ENCODE peak calls at places on chromosomes 5 and 9, in seven cellular contexts. One of them, this sample, is unnamed.

GRCh38 chr9:106753155-106753671 is 109.8 kb upstream of the ZNF462 start:
- DNase-seq in NCI-H2171 treated with DMSO at 0.1 percent for 48 hours: no peak
- DNase-seq in stimulated activated CD8-positive, alpha-beta memory T cell treated with anti-CD3 and anti-CD28 coated beads, Interleukin-2, amount 100 ng/mL, for 48 hours: no peak
- DNase-seq in CD4-positive, CD25-positive, alpha-beta regulatory T cell: no peak
- DNase-seq in uterus: no peak
- DNase-seq in NCI-H1417: no peak
- DNase-seq in suprapubic skin: no peak
- DNase-seq in this sample: peak

GRCh38 chr9:127860779-127861178 is 6.3 kb upstream of the ENG start:
- DNase-seq in NCI-H2171 treated with DMSO at 0.1 percent for 48 hours: no peak
- DNase-seq in stimulated activated CD8-positive, alpha-beta memory T cell treated with anti-CD3 and anti-CD28 coated beads, Interleukin-2, amount 100 ng/mL, for 48 hours: no peak
- DNase-seq in CD4-positive, CD25-positive, alpha-beta regulatory T cell: no peak
- DNase-seq in uterus: no peak
- DNase-seq in NCI-H1417: no peak
- DNase-seq in suprapubic skin: no peak
- DNase-seq in this sample: no peak

GRCh38 chr5:132971483-132972435 is 8.3 kb upstream of the AFF4 start:
- DNase-seq in NCI-H2171 treated with DMSO at 0.1 percent for 48 hours: no peak
- DNase-seq in stimulated activated CD8-positive, alpha-beta memory T cell treated with anti-CD3 and anti-CD28 coated beads, Interleukin-2, amount 100 ng/mL, for 48 hours: no peak
- DNase-seq in CD4-positive, CD25-positive, alpha-beta regulatory T cell: no peak
- DNase-seq in uterus: no peak
- DNase-seq in NCI-H1417: no peak
- DNase-seq in suprapubic skin: no peak
- DNase-seq in this sample: peak

GRCh38 chr5:119343766-119344165 is 12.1 kb upstream of the TNFAIP8 start:
- DNase-seq in NCI-H2171 treated with DMSO at 0.1 percent for 48 hours: no peak
- DNase-seq in stimulated activated CD8-positive, alpha-beta memory T cell treated with anti-CD3 and anti-CD28 coated beads, Interleukin-2, amount 100 ng/mL, for 48 hours: no peak
- DNase-seq in CD4-positive, CD25-positive, alpha-beta regulatory T cell: no peak
- DNase-seq in uterus: no peak
- DNase-seq in NCI-H1417: no peak
- DNase-seq in suprapubic skin: no peak
- DNase-seq in this sample: no peak

GRCh38 chr5:139193928-139194327 is 4.2 kb downstream of the SIL1 start:
- DNase-seq in NCI-H2171 treated with DMSO at 0.1 percent for 48 hours: no peak
- DNase-seq in stimulated activated CD8-positive, alpha-beta memory T cell treated with anti-CD3 and anti-CD28 coated beads, Interleukin-2, amount 100 ng/mL, for 48 hours: no peak
- DNase-seq in CD4-positive, CD25-positive, alpha-beta regulatory T cell: no peak
- DNase-seq in uterus: no peak
- DNase-seq in NCI-H1417: no peak
- DNase-seq in suprapubic skin: no peak
- DNase-seq in this sample: no peak

GRCh38 chr5:151556808-151557207 is 34.3 kb downstream of the FAT2 start:
- DNase-seq in NCI-H2171 treated with DMSO at 0.1 percent for 48 hours: no peak
- DNase-seq in stimulated activated CD8-positive, alpha-beta memory T cell treated with anti-CD3 and anti-CD28 coated beads, Interleukin-2, amount 100 ng/mL, for 48 hours: no peak
- DNase-seq in CD4-positive, CD25-positive, alpha-beta regulatory T cell: no peak
- DNase-seq in uterus: no peak
- DNase-seq in NCI-H1417: no peak
- DNase-seq in suprapubic skin: no peak
- DNase-seq in this sample: no peak

GRCh38 chr5:122586351-122586750 is 188.5 kb upstream of the SNX2 start:
- DNase-seq in NCI-H2171 treated with DMSO at 0.1 percent for 48 hours: no peak
- DNase-seq in stimulated activated CD8-positive, alpha-beta memory T cell treated with anti-CD3 and anti-CD28 coated beads, Interleukin-2, amount 100 ng/mL, for 48 hours: no peak
- DNase-seq in CD4-positive, CD25-positive, alpha-beta regulatory T cell: no peak
- DNase-seq in uterus: no peak
- DNase-seq in NCI-H1417: no peak
- DNase-seq in suprapubic skin: no peak
- DNase-seq in this sample: peak

GRCh38 chr5:164504141-164504772 is 998.8 kb downstream of the MAT2B start:
- DNase-seq in NCI-H2171 treated with DMSO at 0.1 percent for 48 hours: peak
- DNase-seq in stimulated activated CD8-positive, alpha-beta memory T cell treated with anti-CD3 and anti-CD28 coated beads, Interleukin-2, amount 100 ng/mL, for 48 hours: no peak
- DNase-seq in CD4-positive, CD25-positive, alpha-beta regulatory T cell: no peak
- DNase-seq in uterus: no peak
- DNase-seq in NCI-H1417: peak
- DNase-seq in suprapubic skin: no peak
- DNase-seq in this sample: peak

GRCh38 chr5:20088361-20088760 is 100.4 kb upstream of the CDH18 start:
- DNase-seq in NCI-H2171 treated with DMSO at 0.1 percent for 48 hours: no peak
- DNase-seq in stimulated activated CD8-positive, alpha-beta memory T cell treated with anti-CD3 and anti-CD28 coated beads, Interleukin-2, amount 100 ng/mL, for 48 hours: no peak
- DNase-seq in CD4-positive, CD25-positive, alpha-beta regulatory T cell: no peak
- DNase-seq in uterus: no peak
- DNase-seq in NCI-H1417: no peak
- DNase-seq in suprapubic skin: no peak
- DNase-seq in this sample: no peak

GRCh38 chr5:78808380-78808779 is 159.8 kb upstream of the LHFPL2 start:
- DNase-seq in NCI-H2171 treated with DMSO at 0.1 percent for 48 hours: no peak
- DNase-seq in stimulated activated CD8-positive, alpha-beta memory T cell treated with anti-CD3 and anti-CD28 coated beads, Interleukin-2, amount 100 ng/mL, for 48 hours: no peak
- DNase-seq in CD4-positive, CD25-positive, alpha-beta regulatory T cell: no peak
- DNase-seq in uterus: no peak
- DNase-seq in NCI-H1417: no peak
- DNase-seq in suprapubic skin: no peak
- DNase-seq in this sample: no peak

GRCh38 chr5:157120102-157120501 is 11.3 kb upstream of the HAVCR2 start:
- DNase-seq in NCI-H2171 treated with DMSO at 0.1 percent for 48 hours: no peak
- DNase-seq in stimulated activated CD8-positive, alpha-beta memory T cell treated with anti-CD3 and anti-CD28 coated beads, Interleukin-2, amount 100 ng/mL, for 48 hours: no peak
- DNase-seq in CD4-positive, CD25-positive, alpha-beta regulatory T cell: no peak
- DNase-seq in uterus: no peak
- DNase-seq in NCI-H1417: no peak
- DNase-seq in suprapubic skin: no peak
- DNase-seq in this sample: no peak

GRCh38 chr5:368162-369084 is 46.9 kb downstream of the AHRR start:
- DNase-seq in NCI-H2171 treated with DMSO at 0.1 percent for 48 hours: no peak
- DNase-seq in stimulated activated CD8-positive, alpha-beta memory T cell treated with anti-CD3 and anti-CD28 coated beads, Interleukin-2, amount 100 ng/mL, for 48 hours: no peak
- DNase-seq in CD4-positive, CD25-positive, alpha-beta regulatory T cell: no peak
- DNase-seq in uterus: no peak
- DNase-seq in NCI-H1417: no peak
- DNase-seq in suprapubic skin: no peak
- DNase-seq in this sample: no peak

GRCh38 chr9:111898331-111899096 is 1.9 kb downstream of the UGCG start:
- DNase-seq in NCI-H2171 treated with DMSO at 0.1 percent for 48 hours: no peak
- DNase-seq in stimulated activated CD8-positive, alpha-beta memory T cell treated with anti-CD3 and anti-CD28 coated beads, Interleukin-2, amount 100 ng/mL, for 48 hours: no peak
- DNase-seq in CD4-positive, CD25-positive, alpha-beta regulatory T cell: no peak
- DNase-seq in uterus: no peak
- DNase-seq in NCI-H1417: no peak
- DNase-seq in suprapubic skin: no peak
- DNase-seq in this sample: peak

GRCh38 chr5:2417301-2417700 is 334.2 kb downstream of the IRX2 start:
- DNase-seq in NCI-H2171 treated with DMSO at 0.1 percent for 48 hours: no peak
- DNase-seq in stimulated activated CD8-positive, alpha-beta memory T cell treated with anti-CD3 and anti-CD28 coated beads, Interleukin-2, amount 100 ng/mL, for 48 hours: no peak
- DNase-seq in CD4-positive, CD25-positive, alpha-beta regulatory T cell: no peak
- DNase-seq in uterus: no peak
- DNase-seq in NCI-H1417: no peak
- DNase-seq in suprapubic skin: no peak
- DNase-seq in this sample: no peak

GRCh38 chr5:164934561-164934960 is 1429.1 kb downstream of the MAT2B start:
- DNase-seq in NCI-H2171 treated with DMSO at 0.1 percent for 48 hours: no peak
- DNase-seq in stimulated activated CD8-positive, alpha-beta memory T cell treated with anti-CD3 and anti-CD28 coated beads, Interleukin-2, amount 100 ng/mL, for 48 hours: no peak
- DNase-seq in CD4-positive, CD25-positive, alpha-beta regulatory T cell: no peak
- DNase-seq in uterus: no peak
- DNase-seq in NCI-H1417: no peak
- DNase-seq in suprapubic skin: no peak
- DNase-seq in this sample: no peak

GRCh38 chr9:33469891-33470290 is 3.8 kb downstream of the NOL6 start:
- DNase-seq in NCI-H2171 treated with DMSO at 0.1 percent for 48 hours: no peak
- DNase-seq in stimulated activated CD8-positive, alpha-beta memory T cell treated with anti-CD3 and anti-CD28 coated beads, Interleukin-2, amount 100 ng/mL, for 48 hours: no peak
- DNase-seq in CD4-positive, CD25-positive, alpha-beta regulatory T cell: no peak
- DNase-seq in uterus: no peak
- DNase-seq in NCI-H1417: no peak
- DNase-seq in suprapubic skin: no peak
- DNase-seq in this sample: no peak

GRCh38 chr5:93575466-93575865 is 5.6 kb downstream of the NR2F1-AS1 start:
- DNase-seq in NCI-H2171 treated with DMSO at 0.1 percent for 48 hours: no peak
- DNase-seq in stimulated activated CD8-positive, alpha-beta memory T cell treated with anti-CD3 and anti-CD28 coated beads, Interleukin-2, amount 100 ng/mL, for 48 hours: no peak
- DNase-seq in CD4-positive, CD25-positive, alpha-beta regulatory T cell: no peak
- DNase-seq in uterus: no peak
- DNase-seq in NCI-H1417: no peak
- DNase-seq in suprapubic skin: no peak
- DNase-seq in this sample: no peak

GRCh38 chr5:148996270-148996669 is 66.6 kb downstream of the SH3TC2 start:
- DNase-seq in NCI-H2171 treated with DMSO at 0.1 percent for 48 hours: no peak
- DNase-seq in stimulated activated CD8-positive, alpha-beta memory T cell treated with anti-CD3 and anti-CD28 coated beads, Interleukin-2, amount 100 ng/mL, for 48 hours: no peak
- DNase-seq in CD4-positive, CD25-positive, alpha-beta regulatory T cell: no peak
- DNase-seq in uterus: no peak
- DNase-seq in NCI-H1417: no peak
- DNase-seq in suprapubic skin: no peak
- DNase-seq in this sample: peak

GRCh38 chr9:124279531-124280175 is 21.9 kb downstream of the NEK6 start:
- DNase-seq in NCI-H2171 treated with DMSO at 0.1 percent for 48 hours: no peak
- DNase-seq in stimulated activated CD8-positive, alpha-beta memory T cell treated with anti-CD3 and anti-CD28 coated beads, Interleukin-2, amount 100 ng/mL, for 48 hours: no peak
- DNase-seq in CD4-positive, CD25-positive, alpha-beta regulatory T cell: no peak
- DNase-seq in uterus: no peak
- DNase-seq in NCI-H1417: no peak
- DNase-seq in suprapubic skin: no peak
- DNase-seq in this sample: peak

GRCh38 chr5:6484446-6484845 is 35.8 kb downstream of the UBE2QL1 start:
- DNase-seq in NCI-H2171 treated with DMSO at 0.1 percent for 48 hours: no peak
- DNase-seq in stimulated activated CD8-positive, alpha-beta memory T cell treated with anti-CD3 and anti-CD28 coated beads, Interleukin-2, amount 100 ng/mL, for 48 hours: no peak
- DNase-seq in CD4-positive, CD25-positive, alpha-beta regulatory T cell: no peak
- DNase-seq in uterus: no peak
- DNase-seq in NCI-H1417: no peak
- DNase-seq in suprapubic skin: no peak
- DNase-seq in this sample: no peak

GRCh38 chr9:14133394-14133793 is 180.5 kb downstream of the NFIB start:
- DNase-seq in NCI-H2171 treated with DMSO at 0.1 percent for 48 hours: no peak
- DNase-seq in stimulated activated CD8-positive, alpha-beta memory T cell treated with anti-CD3 and anti-CD28 coated beads, Interleukin-2, amount 100 ng/mL, for 48 hours: no peak
- DNase-seq in CD4-positive, CD25-positive, alpha-beta regulatory T cell: no peak
- DNase-seq in uterus: no peak
- DNase-seq in NCI-H1417: no peak
- DNase-seq in suprapubic skin: no peak
- DNase-seq in this sample: peak

GRCh38 chr5:5633579-5633978 is 211.1 kb downstream of the ICE1 start:
- DNase-seq in NCI-H2171 treated with DMSO at 0.1 percent for 48 hours: no peak
- DNase-seq in stimulated activated CD8-positive, alpha-beta memory T cell treated with anti-CD3 and anti-CD28 coated beads, Interleukin-2, amount 100 ng/mL, for 48 hours: no peak
- DNase-seq in CD4-positive, CD25-positive, alpha-beta regulatory T cell: no peak
- DNase-seq in uterus: no peak
- DNase-seq in NCI-H1417: no peak
- DNase-seq in suprapubic skin: no peak
- DNase-seq in this sample: no peak

GRCh38 chr9:23820731-23821399 is 5.2 kb downstream of the ELAVL2 start:
- DNase-seq in NCI-H2171 treated with DMSO at 0.1 percent for 48 hours: peak
- DNase-seq in stimulated activated CD8-positive, alpha-beta memory T cell treated with anti-CD3 and anti-CD28 coated beads, Interleukin-2, amount 100 ng/mL, for 48 hours: no peak
- DNase-seq in CD4-positive, CD25-positive, alpha-beta regulatory T cell: no peak
- DNase-seq in uterus: no peak
- DNase-seq in NCI-H1417: peak
- DNase-seq in suprapubic skin: no peak
- DNase-seq in this sample: no peak

GRCh38 chr5:157761690-157762611 is 18.4 kb downstream of the LSM11 start:
- DNase-seq in NCI-H2171 treated with DMSO at 0.1 percent for 48 hours: peak
- DNase-seq in stimulated activated CD8-positive, alpha-beta memory T cell treated with anti-CD3 and anti-CD28 coated beads, Interleukin-2, amount 100 ng/mL, for 48 hours: no peak
- DNase-seq in CD4-positive, CD25-positive, alpha-beta regulatory T cell: no peak
- DNase-seq in uterus: no peak
- DNase-seq in NCI-H1417: peak
- DNase-seq in suprapubic skin: no peak
- DNase-seq in this sample: peak

GRCh38 chr5:136642976-136643375 is 277.6 kb upstream of the TRPC7 start:
- DNase-seq in NCI-H2171 treated with DMSO at 0.1 percent for 48 hours: no peak
- DNase-seq in stimulated activated CD8-positive, alpha-beta memory T cell treated with anti-CD3 and anti-CD28 coated beads, Interleukin-2, amount 100 ng/mL, for 48 hours: no peak
- DNase-seq in CD4-positive, CD25-positive, alpha-beta regulatory T cell: no peak
- DNase-seq in uterus: no peak
- DNase-seq in NCI-H1417: no peak
- DNase-seq in suprapubic skin: no peak
- DNase-seq in this sample: no peak

GRCh38 chr5:16437974-16438373 is 27.6 kb downstream of the ZNF622 start:
- DNase-seq in NCI-H2171 treated with DMSO at 0.1 percent for 48 hours: peak
- DNase-seq in stimulated activated CD8-positive, alpha-beta memory T cell treated with anti-CD3 and anti-CD28 coated beads, Interleukin-2, amount 100 ng/mL, for 48 hours: no peak
- DNase-seq in CD4-positive, CD25-positive, alpha-beta regulatory T cell: no peak
- DNase-seq in uterus: no peak
- DNase-seq in NCI-H1417: no peak
- DNase-seq in suprapubic skin: no peak
- DNase-seq in this sample: peak

GRCh38 chr5:149162401-149163084 is 21.2 kb downstream of the ABLIM3 start:
- DNase-seq in NCI-H2171 treated with DMSO at 0.1 percent for 48 hours: no peak
- DNase-seq in stimulated activated CD8-positive, alpha-beta memory T cell treated with anti-CD3 and anti-CD28 coated beads, Interleukin-2, amount 100 ng/mL, for 48 hours: no peak
- DNase-seq in CD4-positive, CD25-positive, alpha-beta regulatory T cell: no peak
- DNase-seq in uterus: no peak
- DNase-seq in NCI-H1417: no peak
- DNase-seq in suprapubic skin: no peak
- DNase-seq in this sample: peak

GRCh38 chr5:177036921-177037320 is 14.4 kb downstream of the ZNF346 start:
- DNase-seq in NCI-H2171 treated with DMSO at 0.1 percent for 48 hours: no peak
- DNase-seq in stimulated activated CD8-positive, alpha-beta memory T cell treated with anti-CD3 and anti-CD28 coated beads, Interleukin-2, amount 100 ng/mL, for 48 hours: no peak
- DNase-seq in CD4-positive, CD25-positive, alpha-beta regulatory T cell: no peak
- DNase-seq in uterus: no peak
- DNase-seq in NCI-H1417: no peak
- DNase-seq in suprapubic skin: no peak
- DNase-seq in this sample: no peak

GRCh38 chr5:178240772-178241171 is 8.2 kb upstream of the PHYKPL start:
- DNase-seq in NCI-H2171 treated with DMSO at 0.1 percent for 48 hours: no peak
- DNase-seq in stimulated activated CD8-positive, alpha-beta memory T cell treated with anti-CD3 and anti-CD28 coated beads, Interleukin-2, amount 100 ng/mL, for 48 hours: no peak
- DNase-seq in CD4-positive, CD25-positive, alpha-beta regulatory T cell: no peak
- DNase-seq in uterus: no peak
- DNase-seq in NCI-H1417: no peak
- DNase-seq in suprapubic skin: no peak
- DNase-seq in this sample: no peak

GRCh38 chr9:89740722-89741121 is 135.9 kb downstream of the GADD45G start:
- DNase-seq in NCI-H2171 treated with DMSO at 0.1 percent for 48 hours: no peak
- DNase-seq in stimulated activated CD8-positive, alpha-beta memory T cell treated with anti-CD3 and anti-CD28 coated beads, Interleukin-2, amount 100 ng/mL, for 48 hours: no peak
- DNase-seq in CD4-positive, CD25-positive, alpha-beta regulatory T cell: no peak
- DNase-seq in uterus: no peak
- DNase-seq in NCI-H1417: no peak
- DNase-seq in suprapubic skin: no peak
- DNase-seq in this sample: no peak

GRCh38 chr5:1751026-1751863 is 48.4 kb downstream of the MRPL36 start:
- DNase-seq in NCI-H2171 treated with DMSO at 0.1 percent for 48 hours: peak
- DNase-seq in stimulated activated CD8-positive, alpha-beta memory T cell treated with anti-CD3 and anti-CD28 coated beads, Interleukin-2, amount 100 ng/mL, for 48 hours: no peak
- DNase-seq in CD4-positive, CD25-positive, alpha-beta regulatory T cell: no peak
- DNase-seq in uterus: peak
- DNase-seq in NCI-H1417: no peak
- DNase-seq in suprapubic skin: no peak
- DNase-seq in this sample: no peak

GRCh38 chr5:139147743-139148079 is 50.5 kb downstream of the SIL1 start:
- DNase-seq in NCI-H2171 treated with DMSO at 0.1 percent for 48 hours: peak
- DNase-seq in stimulated activated CD8-positive, alpha-beta memory T cell treated with anti-CD3 and anti-CD28 coated beads, Interleukin-2, amount 100 ng/mL, for 48 hours: no peak
- DNase-seq in CD4-positive, CD25-positive, alpha-beta regulatory T cell: no peak
- DNase-seq in uterus: peak
- DNase-seq in NCI-H1417: no peak
- DNase-seq in suprapubic skin: peak
- DNase-seq in this sample: peak

GRCh38 chr5:15510092-15510491 is 10.1 kb downstream of the FBXL7 start:
- DNase-seq in NCI-H2171 treated with DMSO at 0.1 percent for 48 hours: no peak
- DNase-seq in stimulated activated CD8-positive, alpha-beta memory T cell treated with anti-CD3 and anti-CD28 coated beads, Interleukin-2, amount 100 ng/mL, for 48 hours: no peak
- DNase-seq in CD4-positive, CD25-positive, alpha-beta regulatory T cell: no peak
- DNase-seq in uterus: no peak
- DNase-seq in NCI-H1417: no peak
- DNase-seq in suprapubic skin: no peak
- DNase-seq in this sample: peak

GRCh38 chr9:133086894-133087293 is 25.1 kb downstream of the CEL start:
- DNase-seq in NCI-H2171 treated with DMSO at 0.1 percent for 48 hours: no peak
- DNase-seq in stimulated activated CD8-positive, alpha-beta memory T cell treated with anti-CD3 and anti-CD28 coated beads, Interleukin-2, amount 100 ng/mL, for 48 hours: no peak
- DNase-seq in CD4-positive, CD25-positive, alpha-beta regulatory T cell: no peak
- DNase-seq in uterus: no peak
- DNase-seq in NCI-H1417: no peak
- DNase-seq in suprapubic skin: peak
- DNase-seq in this sample: no peak

GRCh38 chr9:124222918-124223720 is 34.6 kb upstream of the NEK6 start:
- DNase-seq in NCI-H2171 treated with DMSO at 0.1 percent for 48 hours: no peak
- DNase-seq in stimulated activated CD8-positive, alpha-beta memory T cell treated with anti-CD3 and anti-CD28 coated beads, Interleukin-2, amount 100 ng/mL, for 48 hours: no peak
- DNase-seq in CD4-positive, CD25-positive, alpha-beta regulatory T cell: no peak
- DNase-seq in uterus: peak
- DNase-seq in NCI-H1417: no peak
- DNase-seq in suprapubic skin: peak
- DNase-seq in this sample: peak

GRCh38 chr5:172943283-172943841 is 15.9 kb upstream of the RPL26L1 start:
- DNase-seq in NCI-H2171 treated with DMSO at 0.1 percent for 48 hours: no peak
- DNase-seq in stimulated activated CD8-positive, alpha-beta memory T cell treated with anti-CD3 and anti-CD28 coated beads, Interleukin-2, amount 100 ng/mL, for 48 hours: no peak
- DNase-seq in CD4-positive, CD25-positive, alpha-beta regulatory T cell: no peak
- DNase-seq in uterus: peak
- DNase-seq in NCI-H1417: no peak
- DNase-seq in suprapubic skin: no peak
- DNase-seq in this sample: peak